ENCODE peak calls at places on chromosomes 2 and 18, in four cellular contexts. Y is NT2/D1; Z is omental fat pad; G is activated CD8-positive, alpha-beta memory T cell treated with anti-CD3 and anti-CD28 coated beads for 24 hours. P is an unnamed sample.

GRCh38 chr2:309148-309969 is 21.5 kb upstream of the ALKAL2 start:
- DNase-seq in Y (peak), G (no peak), Z (no peak), P (no peak)

GRCh38 chr2:201366166-201366565 is 9.0 kb upstream of the FLACC1 start:
- DNase-seq in G (no peak), Y (no peak), Z (no peak), P (no peak)

GRCh38 chr18:12236934-12237832 is 17.0 kb upstream of the CIDEA start:
- DNase-seq in Z (peak), G (peak), Y (peak), P (no peak)

GRCh38 chr2:112674229-112674628 is 28.5 kb downstream of the SLC20A1 start:
- DNase-seq in Y (no peak), G (no peak), Z (no peak), P (no peak)

GRCh38 chr2:38523728-38524437 is 78.8 kb downstream of the HNRNPLL start:
- DNase-seq in Z (no peak), G (no peak), Y (no peak), P (no peak)

GRCh38 chr2:135607561-135607960 is 76.3 kb downstream of the R3HDM1 start:
- DNase-seq in G (no peak), Y (no peak), Z (no peak), P (no peak)

GRCh38 chr2:61726456-61727209 is 127.2 kb downstream of the FAM161A start:
- DNase-seq in G (no peak), Z (no peak), Y (no peak), P (no peak)

GRCh38 chr18:45589559-45590041 is 25.7 kb upstream of the SLC14A2 start:
- DNase-seq in G (no peak), Y (peak), Z (no peak), P (peak)

GRCh38 chr2:128261245-128262128 is 57.2 kb downstream of the HS6ST1 start:
- DNase-seq in G (no peak), Z (no peak), Y (no peak), P (no peak)

GRCh38 chr2:213237251-213237650 is 47.0 kb upstream of the SPAG16 start:
- DNase-seq in Z (no peak), Y (no peak), G (no peak), P (no peak)

GRCh38 chr2:238183846-238184245 is 19.6 kb downstream of the ILKAP start:
- DNase-seq in Y (no peak), Z (no peak), G (no peak), P (no peak)

GRCh38 chr2:25454824-25455611 is 113.3 kb upstream of the DNMT3A start:
- DNase-seq in G (no peak), Z (no peak), Y (no peak), P (no peak)

GRCh38 chr2:185316383-185316782 is 422.2 kb upstream of the FSIP2 start:
- DNase-seq in Y (no peak), Z (no peak), G (no peak), P (no peak)

GRCh38 chr2:200308421-200309295 is 2.2 kb downstream of the SPATS2L start:
- DNase-seq in G (no peak), Y (no peak), Z (no peak), P (no peak)

GRCh38 chr2:62036761-62037250 is 131.3 kb downstream of the COMMD1 start:
- DNase-seq in Y (no peak), G (no peak), Z (no peak), P (no peak)

GRCh38 chr18:35680139-35680551 is 98.6 kb downstream of the GALNT1 start:
- DNase-seq in Z (no peak), G (no peak), Y (no peak), P (no peak)

GRCh38 chr2:112889976-112890375 is 21.0 kb upstream of the IL37 start:
- DNase-seq in G (no peak), Z (no peak), Y (no peak), P (no peak)